ENCODE peak calls at places on chromosomes 6 and 20, in five cellular contexts. P is glutamatergic neuron; Q is HTR-8/SVneo; G is posterior vena cava; O is stimulated activated CD8-positive, alpha-beta memory T cell treated with anti-CD3 and anti-CD28 coated beads, Interleukin-7, amount 100 ng/mL, for 48 hours. U is an unnamed sample.

GRCh38 chr6:90406142-90406794 is 109.6 kb upstream of the BACH2 start:
- DNase-seq in P (no peak), Q (peak; percentile 52), G (no peak), O (no peak), U (no peak)

GRCh38 chr6:112232845-112233256 is 21.5 kb downstream of the LAMA4 start:
- DNase-seq in P (no peak), Q (no peak), G (peak; percentile 79), O (no peak), U (no peak)

GRCh38 chr6:165671222-165671715 is 8.2 kb upstream of the PDE10A start:
- DNase-seq in P (no peak), Q (no peak), G (no peak), O (no peak), U (no peak)

GRCh38 chr6:35218456-35218855 is 4.7 kb downstream of the SCUBE3 start:
- DNase-seq in P (no peak), Q (no peak), G (no peak), O (no peak), U (no peak)

GRCh38 chr6:161301338-161301737 is 27.5 kb upstream of the AGPAT4 start:
- DNase-seq in P (no peak), Q (peak; percentile 38), G (no peak), O (no peak), U (no peak)

GRCh38 chr6:49548613-49549304 is 1.7 kb upstream of the C6orf141 start:
- DNase-seq in P (no peak), Q (no peak), G (no peak), O (no peak), U (no peak)

GRCh38 chr6:154306696-154307095 is 49.9 kb downstream of the IPCEF1 start:
- DNase-seq in P (no peak), Q (no peak), G (no peak), O (no peak), U (no peak)

GRCh38 chr20:63091901-63092659 is 85.3 kb upstream of the BHLHE23 start:
- DNase-seq in P (peak; percentile 10), Q (no peak), G (peak; percentile 66), O (no peak), U (no peak)

GRCh38 chr6:1396952-1397868 is 7.8 kb downstream of the FOXF2 start:
- DNase-seq in P (peak; percentile 82), Q (peak; percentile 91), G (no peak), O (no peak), U (peak; percentile 81)

U was measured in endothelial cell.